ENCODE peak calls at places on chromosomes 1 and 21, in six cellular contexts. One of them, this sample, is unnamed.

GRCh38 chr21:38258803-38259485 is 2.2 kb downstream of the KCNJ15 start:
- DNase-seq in HCT116: no peak
- DNase-seq in AG09319: peak; percentile 25
- DNase-seq in epithelial cell of esophagus: peak; percentile 49
- DNase-seq in HFFc6: peak; percentile 80
- DNase-seq in glutamatergic neuron: no peak
- DNase-seq in this sample: peak; percentile 24

GRCh38 chr1:41385398-41386189 is 24.4 kb downstream of the FOXO6 start:
- DNase-seq in HCT116: no peak
- DNase-seq in AG09319: no peak
- DNase-seq in glutamatergic neuron: no peak
- DNase-seq in epithelial cell of esophagus: no peak
- DNase-seq in HFFc6: no peak
- DNase-seq in this sample: no peak

GRCh38 chr21:26918318-26919065 is 48.4 kb downstream of the ADAMTS5 start:
- DNase-seq in epithelial cell of esophagus: no peak
- DNase-seq in HCT116: no peak
- DNase-seq in AG09319: no peak
- DNase-seq in glutamatergic neuron: no peak
- DNase-seq in HFFc6: peak; percentile 78
- DNase-seq in this sample: peak; percentile 85

GRCh38 chr1:61482170-61482569 is 242.8 kb downstream of the TM2D1 start:
- DNase-seq in HCT116: no peak
- DNase-seq in epithelial cell of esophagus: no peak
- DNase-seq in HFFc6: no peak
- DNase-seq in glutamatergic neuron: no peak
- DNase-seq in AG09319: no peak
- DNase-seq in this sample: no peak

GRCh38 chr1:234400773-234401172 is 27.5 kb downstream of the COA6 start:
- DNase-seq in HFFc6: no peak
- DNase-seq in glutamatergic neuron: no peak
- DNase-seq in HCT116: no peak
- DNase-seq in epithelial cell of esophagus: no peak
- DNase-seq in AG09319: no peak
- DNase-seq in this sample: no peak

GRCh38 chr21:33419538-33420123 is 16.4 kb downstream of the IFNGR2 start:
- DNase-seq in HCT116: no peak
- DNase-seq in AG09319: peak; percentile 27
- DNase-seq in epithelial cell of esophagus: peak; percentile 24
- DNase-seq in HFFc6: peak; percentile 30
- DNase-seq in glutamatergic neuron: no peak
- DNase-seq in this sample: peak; percentile 85

GRCh38 chr1:147115496-147115895 is 56.8 kb downstream of the PRKAB2 start:
- DNase-seq in HCT116: no peak
- DNase-seq in glutamatergic neuron: no peak
- DNase-seq in HFFc6: no peak
- DNase-seq in epithelial cell of esophagus: no peak
- DNase-seq in AG09319: no peak
- DNase-seq in this sample: no peak

GRCh38 chr1:83889707-83890106 is 109.2 kb downstream of the TTLL7 start:
- DNase-seq in epithelial cell of esophagus: no peak
- DNase-seq in glutamatergic neuron: no peak
- DNase-seq in HFFc6: peak; percentile 45
- DNase-seq in HCT116: no peak
- DNase-seq in AG09319: no peak
- DNase-seq in this sample: no peak

GRCh38 chr1:233240839-233241682 is 54.5 kb downstream of the PCNX2 start:
- DNase-seq in epithelial cell of esophagus: peak; percentile 48
- DNase-seq in HCT116: no peak
- DNase-seq in glutamatergic neuron: peak; percentile 78
- DNase-seq in AG09319: no peak
- DNase-seq in HFFc6: no peak
- DNase-seq in this sample: peak; percentile 82

GRCh38 chr1:214660190-214660589 is 57.2 kb downstream of the CENPF start:
- DNase-seq in AG09319: no peak
- DNase-seq in HFFc6: no peak
- DNase-seq in epithelial cell of esophagus: no peak
- DNase-seq in glutamatergic neuron: no peak
- DNase-seq in HCT116: no peak
- DNase-seq in this sample: no peak

GRCh38 chr1:214657299-214657698 is 54.3 kb downstream of the CENPF start:
- DNase-seq in epithelial cell of esophagus: no peak
- DNase-seq in glutamatergic neuron: no peak
- DNase-seq in HCT116: no peak
- DNase-seq in AG09319: no peak
- DNase-seq in HFFc6: no peak
- DNase-seq in this sample: no peak

GRCh38 chr1:214660900-214661299 is 57.9 kb downstream of the CENPF start:
- DNase-seq in AG09319: peak; percentile 77
- DNase-seq in HCT116: no peak
- DNase-seq in HFFc6: peak; percentile 71
- DNase-seq in epithelial cell of esophagus: peak; percentile 37
- DNase-seq in glutamatergic neuron: peak; percentile 37
- DNase-seq in this sample: peak; percentile 81

GRCh38 chr1:214658175-214658574 is 55.2 kb downstream of the CENPF start:
- DNase-seq in AG09319: no peak
- DNase-seq in HFFc6: no peak
- DNase-seq in epithelial cell of esophagus: no peak
- DNase-seq in glutamatergic neuron: no peak
- DNase-seq in HCT116: no peak
- DNase-seq in this sample: no peak

DNA sequence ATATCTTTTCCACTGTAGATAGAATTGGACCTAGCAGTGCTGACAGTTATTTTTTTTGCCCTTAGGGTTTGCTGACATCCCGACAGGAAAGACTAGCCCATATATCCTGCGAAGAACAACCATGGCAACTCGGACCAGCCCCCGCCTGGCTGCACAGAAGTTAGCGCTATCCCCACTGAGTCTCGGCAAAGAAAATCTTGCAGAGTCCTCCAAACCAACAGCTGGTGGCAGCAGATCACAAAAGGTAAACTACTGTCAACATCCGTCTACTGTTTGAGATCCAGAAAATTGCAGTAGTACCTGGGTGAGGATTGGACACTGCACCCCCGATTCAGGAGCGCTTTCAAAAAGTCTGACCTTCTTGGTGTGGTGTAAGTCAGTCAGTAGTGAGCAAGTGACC is 55.8 kb downstream of the CENPF start:
- DNase-seq in HFFc6: no peak
- DNase-seq in AG09319: peak; percentile 3
- DNase-seq in HCT116: no peak
- DNase-seq in glutamatergic neuron: no peak
- DNase-seq in epithelial cell of esophagus: peak; percentile 40
- DNase-seq in this sample: peak; percentile 51
- TF ChIP-seq CTCF in HFFc6: peak; percentile 67
- TF ChIP-seq CTCF in AG09319: peak; percentile 61
- TF ChIP-seq CTCF in HCT116: peak; percentile 22
- TF ChIP-seq CTCF in glutamatergic neuron: no peak
- TF ChIP-seq CTCF in epithelial cell of esophagus: peak; percentile 59
- TF ChIP-seq CTCF in this sample: peak; percentile 59

GRCh38 chr1:108692724-108693655 is 880 bp downstream of the PRPF38B start:
- DNase-seq in glutamatergic neuron: peak; percentile 32
- DNase-seq in HCT116: peak; percentile 41
- DNase-seq in HFFc6: peak; percentile 64
- DNase-seq in AG09319: peak; percentile 40
- DNase-seq in epithelial cell of esophagus: peak; percentile 73
- DNase-seq in this sample: peak; percentile 47
- TF ChIP-seq CTCF in glutamatergic neuron: no peak
- TF ChIP-seq CTCF in HCT116: no peak
- TF ChIP-seq CTCF in HFFc6: peak; percentile 51
- TF ChIP-seq CTCF in AG09319: peak; percentile 33
- TF ChIP-seq CTCF in epithelial cell of esophagus: peak; percentile 38
- TF ChIP-seq CTCF in this sample: peak; percentile 20

GRCh38 chr1:116228501-116228900 is 117.3 kb downstream of the MAB21L3 start:
- DNase-seq in HFFc6: no peak
- DNase-seq in HCT116: no peak
- DNase-seq in AG09319: no peak
- DNase-seq in glutamatergic neuron: no peak
- DNase-seq in epithelial cell of esophagus: no peak
- DNase-seq in this sample: no peak

GRCh38 chr1:116230712-116231111 is 119.5 kb downstream of the MAB21L3 start:
- DNase-seq in HCT116: no peak
- DNase-seq in AG09319: no peak
- DNase-seq in HFFc6: no peak
- DNase-seq in glutamatergic neuron: no peak
- DNase-seq in epithelial cell of esophagus: no peak
- DNase-seq in this sample: no peak

GRCh38 chr1:116231752-116232151 is 120.6 kb downstream of the MAB21L3 start:
- DNase-seq in HFFc6: no peak
- DNase-seq in glutamatergic neuron: no peak
- DNase-seq in HCT116: no peak
- DNase-seq in epithelial cell of esophagus: no peak
- DNase-seq in AG09319: no peak
- DNase-seq in this sample: no peak

GRCh38 chr1:116232989-116233514 is 121.9 kb downstream of the MAB21L3 start:
- DNase-seq in glutamatergic neuron: no peak
- DNase-seq in HCT116: no peak
- DNase-seq in AG09319: no peak
- DNase-seq in HFFc6: no peak
- DNase-seq in epithelial cell of esophagus: no peak
- DNase-seq in this sample: no peak
- TF ChIP-seq CTCF in glutamatergic neuron: no peak
- TF ChIP-seq CTCF in HCT116: no peak
- TF ChIP-seq CTCF in AG09319: no peak
- TF ChIP-seq CTCF in HFFc6: no peak
- TF ChIP-seq CTCF in epithelial cell of esophagus: no peak
- TF ChIP-seq CTCF in this sample: no peak

DNA sequence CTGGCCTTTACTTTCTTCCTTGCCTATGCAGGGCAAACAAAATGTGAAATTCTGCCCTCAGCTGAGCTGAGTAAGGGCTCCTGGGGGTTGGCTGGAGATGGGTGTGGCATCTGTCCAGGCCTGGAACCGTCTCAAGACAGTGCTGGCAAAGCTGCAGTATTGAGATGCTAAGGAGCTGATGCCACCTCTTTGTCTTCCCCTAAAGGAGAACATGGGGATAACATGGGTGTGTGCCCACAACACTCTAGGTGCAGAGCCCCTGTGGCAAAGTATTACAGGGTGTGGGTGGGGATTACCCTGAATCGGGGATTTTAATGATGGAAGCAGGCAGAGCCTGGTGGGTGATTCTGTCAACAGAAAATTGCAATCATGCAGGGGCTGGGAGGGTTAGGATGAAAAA is 2.5 kb upstream of the ST3GAL3 start:
- DNase-seq in glutamatergic neuron: no peak
- DNase-seq in HCT116: no peak
- DNase-seq in epithelial cell of esophagus: peak; percentile 37
- DNase-seq in AG09319: peak; percentile 32
- DNase-seq in HFFc6: no peak
- DNase-seq in this sample: peak; percentile 76
- TF ChIP-seq CTCF in glutamatergic neuron: no peak
- TF ChIP-seq CTCF in HCT116: peak; percentile 25
- TF ChIP-seq CTCF in epithelial cell of esophagus: peak; percentile 53
- TF ChIP-seq CTCF in AG09319: peak; percentile 31
- TF ChIP-seq CTCF in HFFc6: peak; percentile 59
- TF ChIP-seq CTCF in this sample: peak; percentile 14

GRCh38 chr1:153354515-153355193 is 3.0 kb upstream of the S100A9 start:
- DNase-seq in AG09319: no peak
- DNase-seq in HFFc6: no peak
- DNase-seq in HCT116: no peak
- DNase-seq in epithelial cell of esophagus: no peak
- DNase-seq in glutamatergic neuron: no peak
- DNase-seq in this sample: no peak

GRCh38 chr1:153353226-153353947 is 4.3 kb upstream of the S100A9 start:
- DNase-seq in glutamatergic neuron: peak; percentile 70
- DNase-seq in AG09319: no peak
- DNase-seq in HFFc6: peak; percentile 3
- DNase-seq in epithelial cell of esophagus: peak; percentile 50
- DNase-seq in HCT116: peak; percentile 8
- DNase-seq in this sample: peak; percentile 34

GRCh38 chr1:153357076-153357852 is 390 bp upstream of the S100A9 start:
- DNase-seq in AG09319: no peak
- DNase-seq in HFFc6: no peak
- DNase-seq in epithelial cell of esophagus: peak; percentile 92
- DNase-seq in glutamatergic neuron: no peak
- DNase-seq in HCT116: no peak
- DNase-seq in this sample: no peak

GRCh38 chr1:153356392-153357075 is 1.1 kb upstream of the S100A9 start:
- DNase-seq in glutamatergic neuron: no peak
- DNase-seq in epithelial cell of esophagus: no peak
- DNase-seq in HCT116: no peak
- DNase-seq in HFFc6: no peak
- DNase-seq in AG09319: no peak
- DNase-seq in this sample: no peak

GRCh38 chr1:153355445-153356071 is 2.1 kb upstream of the S100A9 start:
- DNase-seq in glutamatergic neuron: peak; percentile 73
- DNase-seq in AG09319: peak; percentile 1
- DNase-seq in HCT116: peak; percentile 46
- DNase-seq in HFFc6: peak; percentile 45
- DNase-seq in epithelial cell of esophagus: peak; percentile 95
- DNase-seq in this sample: peak; percentile 46
- TF ChIP-seq CTCF in glutamatergic neuron: peak; percentile 30
- TF ChIP-seq CTCF in AG09319: peak; percentile 43
- TF ChIP-seq CTCF in HCT116: peak; percentile 71
- TF ChIP-seq CTCF in HFFc6: peak; percentile 72
- TF ChIP-seq CTCF in epithelial cell of esophagus: peak; percentile 87
- TF ChIP-seq CTCF in this sample: peak; percentile 54